ENCODE peak calls at places on chromosomes 1 and 21, in nine cellular contexts. One of them, this sample, is unnamed.

GRCh38 chr1:81703736-81704463 is 96.8 kb upstream of the ADGRL2 start:
- ATAC-seq in aorta: peak
- ATAC-seq in Panc1: no peak
- ATAC-seq in right cardiac atrium: no peak
- ATAC-seq in activated naive CD8-positive, alpha-beta T cell treated with anti-CD3 and anti-CD28 coated beads, Interleukin-2, amount 10 ng/mL, durations not matched to agents 7 days and 5 days: no peak
- ATAC-seq in upper lobe of right lung: no peak
- ATAC-seq in heart right ventricle: no peak
- ATAC-seq in activated CD8-positive, alpha-beta T cell treated with anti-CD3 and anti-CD28 coated beads, Interleukin-2, amount 10 ng/mL, durations not matched to agents 7 days and 5 days: no peak
- ATAC-seq in activated T-cell treated with anti-CD3 and anti-CD28 coated beads, Interleukin-2, amount 50 U/mL, for 72 hours: no peak
- ATAC-seq in this sample: no peak

GRCh38 chr1:67171574-67171955 is 5.3 kb downstream of the IL23R start:
- ATAC-seq in aorta: no peak
- ATAC-seq in Panc1: no peak
- ATAC-seq in right cardiac atrium: no peak
- ATAC-seq in activated naive CD8-positive, alpha-beta T cell treated with anti-CD3 and anti-CD28 coated beads, Interleukin-2, amount 10 ng/mL, durations not matched to agents 7 days and 5 days: peak
- ATAC-seq in upper lobe of right lung: no peak
- ATAC-seq in heart right ventricle: no peak
- ATAC-seq in activated CD8-positive, alpha-beta T cell treated with anti-CD3 and anti-CD28 coated beads, Interleukin-2, amount 10 ng/mL, durations not matched to agents 7 days and 5 days: no peak
- ATAC-seq in activated T-cell treated with anti-CD3 and anti-CD28 coated beads, Interleukin-2, amount 50 U/mL, for 72 hours: peak
- ATAC-seq in this sample: peak

GRCh38 chr21:38351961-38352521 is 95.2 kb downstream of the KCNJ15 start:
- ATAC-seq in aorta: no peak
- ATAC-seq in Panc1: no peak
- ATAC-seq in right cardiac atrium: no peak
- ATAC-seq in activated naive CD8-positive, alpha-beta T cell treated with anti-CD3 and anti-CD28 coated beads, Interleukin-2, amount 10 ng/mL, durations not matched to agents 7 days and 5 days: no peak
- ATAC-seq in upper lobe of right lung: peak
- ATAC-seq in heart right ventricle: no peak
- ATAC-seq in activated CD8-positive, alpha-beta T cell treated with anti-CD3 and anti-CD28 coated beads, Interleukin-2, amount 10 ng/mL, durations not matched to agents 7 days and 5 days: no peak
- ATAC-seq in activated T-cell treated with anti-CD3 and anti-CD28 coated beads, Interleukin-2, amount 50 U/mL, for 72 hours: no peak
- ATAC-seq in this sample: no peak

GRCh38 chr1:1250828-1251284 is 4.3 kb upstream of the C1QTNF12 start:
- ATAC-seq in aorta: no peak
- ATAC-seq in Panc1: no peak
- ATAC-seq in right cardiac atrium: peak
- ATAC-seq in activated naive CD8-positive, alpha-beta T cell treated with anti-CD3 and anti-CD28 coated beads, Interleukin-2, amount 10 ng/mL, durations not matched to agents 7 days and 5 days: peak
- ATAC-seq in upper lobe of right lung: peak
- ATAC-seq in heart right ventricle: no peak
- ATAC-seq in activated CD8-positive, alpha-beta T cell treated with anti-CD3 and anti-CD28 coated beads, Interleukin-2, amount 10 ng/mL, durations not matched to agents 7 days and 5 days: peak
- ATAC-seq in activated T-cell treated with anti-CD3 and anti-CD28 coated beads, Interleukin-2, amount 50 U/mL, for 72 hours: peak
- ATAC-seq in this sample: peak

GRCh38 chr1:228360533-228361313 is 45.9 kb downstream of the TRIM11 start:
- ATAC-seq in aorta: no peak
- ATAC-seq in Panc1: peak
- ATAC-seq in right cardiac atrium: peak
- ATAC-seq in activated naive CD8-positive, alpha-beta T cell treated with anti-CD3 and anti-CD28 coated beads, Interleukin-2, amount 10 ng/mL, durations not matched to agents 7 days and 5 days: no peak
- ATAC-seq in upper lobe of right lung: no peak
- ATAC-seq in heart right ventricle: peak
- ATAC-seq in activated CD8-positive, alpha-beta T cell treated with anti-CD3 and anti-CD28 coated beads, Interleukin-2, amount 10 ng/mL, durations not matched to agents 7 days and 5 days: no peak
- ATAC-seq in activated T-cell treated with anti-CD3 and anti-CD28 coated beads, Interleukin-2, amount 50 U/mL, for 72 hours: no peak
- ATAC-seq in this sample: no peak

GRCh38 chr1:9119745-9120144 is 9.2 kb downstream of the GPR157 start:
- ATAC-seq in aorta: no peak
- ATAC-seq in Panc1: no peak
- ATAC-seq in right cardiac atrium: peak
- ATAC-seq in activated naive CD8-positive, alpha-beta T cell treated with anti-CD3 and anti-CD28 coated beads, Interleukin-2, amount 10 ng/mL, durations not matched to agents 7 days and 5 days: no peak
- ATAC-seq in upper lobe of right lung: peak
- ATAC-seq in heart right ventricle: no peak
- ATAC-seq in activated CD8-positive, alpha-beta T cell treated with anti-CD3 and anti-CD28 coated beads, Interleukin-2, amount 10 ng/mL, durations not matched to agents 7 days and 5 days: no peak
- ATAC-seq in activated T-cell treated with anti-CD3 and anti-CD28 coated beads, Interleukin-2, amount 50 U/mL, for 72 hours: no peak
- ATAC-seq in this sample: no peak

GRCh38 chr1:52645261-52645660 is 12.3 kb downstream of the SHISAL2A start:
- ATAC-seq in aorta: no peak
- ATAC-seq in Panc1: no peak
- ATAC-seq in right cardiac atrium: no peak
- ATAC-seq in activated naive CD8-positive, alpha-beta T cell treated with anti-CD3 and anti-CD28 coated beads, Interleukin-2, amount 10 ng/mL, durations not matched to agents 7 days and 5 days: no peak
- ATAC-seq in upper lobe of right lung: no peak
- ATAC-seq in heart right ventricle: no peak
- ATAC-seq in activated CD8-positive, alpha-beta T cell treated with anti-CD3 and anti-CD28 coated beads, Interleukin-2, amount 10 ng/mL, durations not matched to agents 7 days and 5 days: no peak
- ATAC-seq in activated T-cell treated with anti-CD3 and anti-CD28 coated beads, Interleukin-2, amount 50 U/mL, for 72 hours: no peak
- ATAC-seq in this sample: no peak

GRCh38 chr1:25481625-25482024 is 50.9 kb downstream of the MACO1 start:
- ATAC-seq in aorta: no peak
- ATAC-seq in Panc1: no peak
- ATAC-seq in right cardiac atrium: no peak
- ATAC-seq in activated naive CD8-positive, alpha-beta T cell treated with anti-CD3 and anti-CD28 coated beads, Interleukin-2, amount 10 ng/mL, durations not matched to agents 7 days and 5 days: no peak
- ATAC-seq in upper lobe of right lung: no peak
- ATAC-seq in heart right ventricle: no peak
- ATAC-seq in activated CD8-positive, alpha-beta T cell treated with anti-CD3 and anti-CD28 coated beads, Interleukin-2, amount 10 ng/mL, durations not matched to agents 7 days and 5 days: no peak
- ATAC-seq in activated T-cell treated with anti-CD3 and anti-CD28 coated beads, Interleukin-2, amount 50 U/mL, for 72 hours: no peak
- ATAC-seq in this sample: no peak

GRCh38 chr1:205191127-205191577 is 20.4 kb downstream of the DSTYK start:
- ATAC-seq in aorta: no peak
- ATAC-seq in Panc1: no peak
- ATAC-seq in right cardiac atrium: no peak
- ATAC-seq in activated naive CD8-positive, alpha-beta T cell treated with anti-CD3 and anti-CD28 coated beads, Interleukin-2, amount 10 ng/mL, durations not matched to agents 7 days and 5 days: no peak
- ATAC-seq in upper lobe of right lung: peak
- ATAC-seq in heart right ventricle: no peak
- ATAC-seq in activated CD8-positive, alpha-beta T cell treated with anti-CD3 and anti-CD28 coated beads, Interleukin-2, amount 10 ng/mL, durations not matched to agents 7 days and 5 days: no peak
- ATAC-seq in activated T-cell treated with anti-CD3 and anti-CD28 coated beads, Interleukin-2, amount 50 U/mL, for 72 hours: no peak
- ATAC-seq in this sample: no peak

GRCh38 chr1:212920895-212921294 is 29.4 kb upstream of the VASH2 start:
- ATAC-seq in aorta: no peak
- ATAC-seq in Panc1: no peak
- ATAC-seq in right cardiac atrium: no peak
- ATAC-seq in activated naive CD8-positive, alpha-beta T cell treated with anti-CD3 and anti-CD28 coated beads, Interleukin-2, amount 10 ng/mL, durations not matched to agents 7 days and 5 days: no peak
- ATAC-seq in upper lobe of right lung: no peak
- ATAC-seq in heart right ventricle: no peak
- ATAC-seq in activated CD8-positive, alpha-beta T cell treated with anti-CD3 and anti-CD28 coated beads, Interleukin-2, amount 10 ng/mL, durations not matched to agents 7 days and 5 days: no peak
- ATAC-seq in activated T-cell treated with anti-CD3 and anti-CD28 coated beads, Interleukin-2, amount 50 U/mL, for 72 hours: no peak
- ATAC-seq in this sample: no peak

GRCh38 chr1:9075023-9075422 is 5.6 kb upstream of the SLC2A5 start:
- ATAC-seq in aorta: no peak
- ATAC-seq in Panc1: no peak
- ATAC-seq in right cardiac atrium: no peak
- ATAC-seq in activated naive CD8-positive, alpha-beta T cell treated with anti-CD3 and anti-CD28 coated beads, Interleukin-2, amount 10 ng/mL, durations not matched to agents 7 days and 5 days: no peak
- ATAC-seq in upper lobe of right lung: no peak
- ATAC-seq in heart right ventricle: no peak
- ATAC-seq in activated CD8-positive, alpha-beta T cell treated with anti-CD3 and anti-CD28 coated beads, Interleukin-2, amount 10 ng/mL, durations not matched to agents 7 days and 5 days: no peak
- ATAC-seq in activated T-cell treated with anti-CD3 and anti-CD28 coated beads, Interleukin-2, amount 50 U/mL, for 72 hours: no peak
- ATAC-seq in this sample: no peak

GRCh38 chr1:2469103-2469940 is 6.8 kb upstream of the PLCH2 start:
- ATAC-seq in aorta: no peak
- ATAC-seq in Panc1: peak
- ATAC-seq in right cardiac atrium: no peak
- ATAC-seq in activated naive CD8-positive, alpha-beta T cell treated with anti-CD3 and anti-CD28 coated beads, Interleukin-2, amount 10 ng/mL, durations not matched to agents 7 days and 5 days: no peak
- ATAC-seq in upper lobe of right lung: no peak
- ATAC-seq in heart right ventricle: no peak
- ATAC-seq in activated CD8-positive, alpha-beta T cell treated with anti-CD3 and anti-CD28 coated beads, Interleukin-2, amount 10 ng/mL, durations not matched to agents 7 days and 5 days: no peak
- ATAC-seq in activated T-cell treated with anti-CD3 and anti-CD28 coated beads, Interleukin-2, amount 50 U/mL, for 72 hours: no peak
- ATAC-seq in this sample: no peak

GRCh38 chr1:63135801-63136200 is 186.6 kb upstream of the FOXD3 start:
- ATAC-seq in aorta: no peak
- ATAC-seq in Panc1: no peak
- ATAC-seq in right cardiac atrium: no peak
- ATAC-seq in activated naive CD8-positive, alpha-beta T cell treated with anti-CD3 and anti-CD28 coated beads, Interleukin-2, amount 10 ng/mL, durations not matched to agents 7 days and 5 days: no peak
- ATAC-seq in upper lobe of right lung: no peak
- ATAC-seq in heart right ventricle: no peak
- ATAC-seq in activated CD8-positive, alpha-beta T cell treated with anti-CD3 and anti-CD28 coated beads, Interleukin-2, amount 10 ng/mL, durations not matched to agents 7 days and 5 days: no peak
- ATAC-seq in activated T-cell treated with anti-CD3 and anti-CD28 coated beads, Interleukin-2, amount 50 U/mL, for 72 hours: no peak
- ATAC-seq in this sample: no peak

GRCh38 chr1:44775930-44776748 is 799 bp downstream of the RPS8 start:
- ATAC-seq in aorta: peak
- ATAC-seq in Panc1: no peak
- ATAC-seq in right cardiac atrium: peak
- ATAC-seq in activated naive CD8-positive, alpha-beta T cell treated with anti-CD3 and anti-CD28 coated beads, Interleukin-2, amount 10 ng/mL, durations not matched to agents 7 days and 5 days: peak
- ATAC-seq in upper lobe of right lung: peak
- ATAC-seq in heart right ventricle: peak
- ATAC-seq in activated CD8-positive, alpha-beta T cell treated with anti-CD3 and anti-CD28 coated beads, Interleukin-2, amount 10 ng/mL, durations not matched to agents 7 days and 5 days: peak
- ATAC-seq in activated T-cell treated with anti-CD3 and anti-CD28 coated beads, Interleukin-2, amount 50 U/mL, for 72 hours: peak
- ATAC-seq in this sample: peak

GRCh38 chr1:231382426-231382825 is 39.7 kb downstream of the EGLN1 start:
- ATAC-seq in aorta: no peak
- ATAC-seq in Panc1: no peak
- ATAC-seq in right cardiac atrium: no peak
- ATAC-seq in activated naive CD8-positive, alpha-beta T cell treated with anti-CD3 and anti-CD28 coated beads, Interleukin-2, amount 10 ng/mL, durations not matched to agents 7 days and 5 days: no peak
- ATAC-seq in upper lobe of right lung: no peak
- ATAC-seq in heart right ventricle: no peak
- ATAC-seq in activated CD8-positive, alpha-beta T cell treated with anti-CD3 and anti-CD28 coated beads, Interleukin-2, amount 10 ng/mL, durations not matched to agents 7 days and 5 days: no peak
- ATAC-seq in activated T-cell treated with anti-CD3 and anti-CD28 coated beads, Interleukin-2, amount 50 U/mL, for 72 hours: no peak
- ATAC-seq in this sample: no peak

GRCh38 chr1:184418955-184419733 is 32.3 kb downstream of the C1orf21 start:
- ATAC-seq in aorta: no peak
- ATAC-seq in Panc1: no peak
- ATAC-seq in right cardiac atrium: no peak
- ATAC-seq in activated naive CD8-positive, alpha-beta T cell treated with anti-CD3 and anti-CD28 coated beads, Interleukin-2, amount 10 ng/mL, durations not matched to agents 7 days and 5 days: no peak
- ATAC-seq in upper lobe of right lung: peak
- ATAC-seq in heart right ventricle: no peak
- ATAC-seq in activated CD8-positive, alpha-beta T cell treated with anti-CD3 and anti-CD28 coated beads, Interleukin-2, amount 10 ng/mL, durations not matched to agents 7 days and 5 days: no peak
- ATAC-seq in activated T-cell treated with anti-CD3 and anti-CD28 coated beads, Interleukin-2, amount 50 U/mL, for 72 hours: no peak
- ATAC-seq in this sample: no peak

GRCh38 chr1:91689586-91690481 is 189.2 kb downstream of the CDC7 start:
- ATAC-seq in aorta: peak
- ATAC-seq in Panc1: no peak
- ATAC-seq in right cardiac atrium: peak
- ATAC-seq in activated naive CD8-positive, alpha-beta T cell treated with anti-CD3 and anti-CD28 coated beads, Interleukin-2, amount 10 ng/mL, durations not matched to agents 7 days and 5 days: no peak
- ATAC-seq in upper lobe of right lung: no peak
- ATAC-seq in heart right ventricle: no peak
- ATAC-seq in activated CD8-positive, alpha-beta T cell treated with anti-CD3 and anti-CD28 coated beads, Interleukin-2, amount 10 ng/mL, durations not matched to agents 7 days and 5 days: no peak
- ATAC-seq in activated T-cell treated with anti-CD3 and anti-CD28 coated beads, Interleukin-2, amount 50 U/mL, for 72 hours: no peak
- ATAC-seq in this sample: no peak

GRCh38 chr1:247456914-247457638 is 828 bp downstream of the OR2B11 start:
- ATAC-seq in aorta: no peak
- ATAC-seq in Panc1: peak
- ATAC-seq in right cardiac atrium: no peak
- ATAC-seq in activated naive CD8-positive, alpha-beta T cell treated with anti-CD3 and anti-CD28 coated beads, Interleukin-2, amount 10 ng/mL, durations not matched to agents 7 days and 5 days: peak
- ATAC-seq in upper lobe of right lung: peak
- ATAC-seq in heart right ventricle: no peak
- ATAC-seq in activated CD8-positive, alpha-beta T cell treated with anti-CD3 and anti-CD28 coated beads, Interleukin-2, amount 10 ng/mL, durations not matched to agents 7 days and 5 days: peak
- ATAC-seq in activated T-cell treated with anti-CD3 and anti-CD28 coated beads, Interleukin-2, amount 50 U/mL, for 72 hours: peak
- ATAC-seq in this sample: peak

This sample was measured in activated T-helper 17 cell treated with anti-CD3 and anti-CD28 coated beads, Interleukin-2, amount 50 U/mL, for 72 hours.